ENCODE peak calls at places on chromosomes 2 and 18, in seven cellular contexts. N, X, Z, V, M, O and R are unnamed samples.

GRCh38 chr2:30823452-30823851 is 16.2 kb upstream of the CAPN13 start:
- DNase-seq in M (no peak), Z (no peak), X (no peak), O (no peak), N (no peak), V (no peak), R (no peak)

GRCh38 chr2:42859006-42859552 is 66.7 kb upstream of the HAAO start:
- DNase-seq in M (peak), V (peak), N (peak), Z (peak), O (peak), X (peak), R (no peak)

GRCh38 chr2:136135462-136135861 is 17.5 kb upstream of the CXCR4 start:
- DNase-seq in Z (no peak), O (no peak), V (no peak), N (no peak), M (no peak), X (no peak), R (no peak)

GRCh38 chr2:40016151-40016885 is 237.3 kb upstream of the THUMPD2 start:
- DNase-seq in M (no peak), V (no peak), Z (no peak), N (no peak), O (no peak), X (no peak), R (no peak)

GRCh38 chr18:22488554-22488953 is 70.8 kb upstream of the CTAGE1 start:
- DNase-seq in V (no peak), X (peak), N (no peak), O (no peak), Z (no peak), M (no peak), R (no peak)

GRCh38 chr2:26245231-26245732 is 543 bp downstream of the HADHB start:
- DNase-seq in Z (no peak), N (peak), V (peak), X (no peak), O (no peak), M (no peak), R (no peak)

GRCh38 chr2:233992481-233993217 is 57.9 kb upstream of the SPP2 start:
- DNase-seq in O (no peak), M (no peak), X (no peak), N (no peak), Z (no peak), V (no peak), R (no peak)

GRCh38 chr2:25445464-25445863 is 103.7 kb upstream of the DNMT3A start:
- DNase-seq in O (no peak), N (no peak), Z (no peak), V (no peak), M (no peak), X (no peak), R (no peak)

GRCh38 chr2:208306291-208306690 is 40.2 kb downstream of the PIKFYVE start:
- DNase-seq in N (no peak), O (no peak), Z (no peak), V (no peak), M (peak), X (no peak), R (no peak)

GRCh38 chr18:75625966-75626365 is 198.5 kb upstream of the SMIM21 start:
- DNase-seq in N (no peak), V (no peak), Z (no peak), M (no peak), O (no peak), X (no peak), R (no peak)

GRCh38 chr2:203019142-203019541 is 4.5 kb downstream of the NBEAL1 start:
- DNase-seq in O (no peak), Z (no peak), V (no peak), X (no peak), M (no peak), N (no peak), R (no peak)

GRCh38 chr2:65045651-65046050 is 10.6 kb upstream of the CEP68 start:
- DNase-seq in N (no peak), M (no peak), Z (no peak), V (no peak), X (no peak), O (no peak), R (no peak)

GRCh38 chr2:169221745-169222369 is 140.5 kb downstream of the LRP2 start:
- DNase-seq in M (no peak), X (no peak), O (no peak), V (no peak), N (no peak), Z (no peak), R (no peak)

GRCh38 chr2:174312581-174313234 is 22.0 kb upstream of the SP9 start:
- DNase-seq in N (no peak), O (no peak), Z (no peak), M (no peak), X (no peak), V (no peak), R (no peak)

GRCh38 chr2:166539340-166540162 is 45.5 kb upstream of the SCN7A start:
- DNase-seq in O (peak), M (peak), V (no peak), Z (no peak), X (no peak), N (peak), R (no peak)

GRCh38 chr2:156399950-156400703 is 36.1 kb upstream of the GPD2 start:
- DNase-seq in V (no peak), Z (peak), X (peak), N (peak), M (peak), O (peak), R (peak)

GRCh38 chr18:48160622-48161021 is 230.2 kb upstream of the SMAD2 start:
- DNase-seq in O (no peak), V (no peak), M (no peak), N (no peak), X (no peak), Z (no peak), R (no peak)